ENCODE peak calls at places on chromosomes 16 and 17, in four cellular contexts. One of them, this sample, is unnamed.

GRCh38 chr16:10240854-10241613 is 58.8 kb upstream of the GRIN2A start:
- DNase-seq in WTC11: no peak
- DNase-seq in HepG2: no peak
- DNase-seq in K562: peak
- DNase-seq in this sample: no peak

GRCh38 chr16:24851700-24852099 is 5.9 kb downstream of the SLC5A11 start:
- DNase-seq in WTC11: no peak
- DNase-seq in K562: no peak
- DNase-seq in HepG2: no peak
- DNase-seq in this sample: no peak

GRCh38 chr17:83079766-83080616 is 582 bp downstream of the METRNL start:
- DNase-seq in WTC11: no peak
- DNase-seq in HepG2: no peak
- DNase-seq in K562: peak
- DNase-seq in this sample: peak

GRCh38 chr16:87684106-87684677 is 81.6 kb downstream of the KLHDC4 start:
- DNase-seq in HepG2: no peak
- DNase-seq in K562: no peak
- DNase-seq in WTC11: no peak
- DNase-seq in this sample: no peak

GRCh38 chr17:63335818-63336217 is 110.3 kb downstream of the CYB561 start:
- DNase-seq in K562: no peak
- DNase-seq in HepG2: no peak
- DNase-seq in WTC11: no peak
- DNase-seq in this sample: no peak

GRCh38 chr17:75783069-75783783 is 1.4 kb upstream of the UNK start:
- DNase-seq in K562: no peak
- DNase-seq in WTC11: no peak
- DNase-seq in HepG2: peak
- DNase-seq in this sample: no peak

GRCh38 chr17:42023524-42024349 is 3.8 kb downstream of the NKIRAS2 start:
- DNase-seq in HepG2: no peak
- DNase-seq in WTC11: no peak
- DNase-seq in K562: no peak
- DNase-seq in this sample: no peak

GRCh38 chr17:30812218-30813177 is 12.0 kb downstream of the CRLF3 start:
- DNase-seq in K562: no peak
- DNase-seq in HepG2: no peak
- DNase-seq in WTC11: no peak
- DNase-seq in this sample: no peak

GRCh38 chr16:83701494-83701893 is 106.3 kb upstream of the HSBP1 start:
- DNase-seq in K562: peak
- DNase-seq in HepG2: peak
- DNase-seq in WTC11: peak
- DNase-seq in this sample: peak

GRCh38 chr16:72787519-72788268 is 260.2 kb downstream of the ZFHX3 start:
- DNase-seq in K562: no peak
- DNase-seq in HepG2: no peak
- DNase-seq in WTC11: peak
- DNase-seq in this sample: no peak

GRCh38 chr17:73613947-73614655 is 30.1 kb downstream of the SDK2 start:
- DNase-seq in WTC11: no peak
- DNase-seq in K562: no peak
- DNase-seq in HepG2: no peak
- DNase-seq in this sample: no peak

GRCh38 chr17:37839196-37839978 is 84.8 kb upstream of the TBC1D3K start:
- DNase-seq in K562: no peak
- DNase-seq in HepG2: no peak
- DNase-seq in WTC11: no peak
- DNase-seq in this sample: no peak

GRCh38 chr16:78503501-78504110 is 404.2 kb downstream of the WWOX start:
- DNase-seq in WTC11: peak
- DNase-seq in K562: peak
- DNase-seq in HepG2: peak
- DNase-seq in this sample: peak

DNA sequence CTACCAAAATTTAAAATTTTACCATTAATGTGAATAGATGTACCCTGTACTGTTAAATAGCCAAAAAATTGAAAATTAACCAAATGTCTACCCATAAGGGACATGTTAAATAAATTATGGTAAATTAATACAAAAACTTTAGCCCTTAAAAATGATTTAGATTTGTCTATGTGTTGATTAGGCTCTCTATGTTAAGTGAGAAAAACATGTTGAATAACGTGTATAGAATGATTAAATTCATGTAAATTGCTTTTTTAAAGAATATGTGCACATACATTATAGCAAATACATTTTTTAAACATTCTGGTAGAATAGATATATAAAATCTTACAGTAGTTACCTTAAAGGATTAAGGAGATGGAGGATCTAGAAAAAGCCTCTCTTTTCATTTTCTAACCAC is 59.5 kb downstream of the BRIP1 start:
- DNase-seq in K562: no peak
- DNase-seq in WTC11: no peak
- DNase-seq in HepG2: no peak
- DNase-seq in this sample: no peak
- TF ChIP-seq ELF4 in K562: no peak
- TF ChIP-seq ELF4 in WTC11: no peak
- TF ChIP-seq ELF4 in HepG2: no peak
- TF ChIP-seq ELF4 in this sample: no peak

DNA sequence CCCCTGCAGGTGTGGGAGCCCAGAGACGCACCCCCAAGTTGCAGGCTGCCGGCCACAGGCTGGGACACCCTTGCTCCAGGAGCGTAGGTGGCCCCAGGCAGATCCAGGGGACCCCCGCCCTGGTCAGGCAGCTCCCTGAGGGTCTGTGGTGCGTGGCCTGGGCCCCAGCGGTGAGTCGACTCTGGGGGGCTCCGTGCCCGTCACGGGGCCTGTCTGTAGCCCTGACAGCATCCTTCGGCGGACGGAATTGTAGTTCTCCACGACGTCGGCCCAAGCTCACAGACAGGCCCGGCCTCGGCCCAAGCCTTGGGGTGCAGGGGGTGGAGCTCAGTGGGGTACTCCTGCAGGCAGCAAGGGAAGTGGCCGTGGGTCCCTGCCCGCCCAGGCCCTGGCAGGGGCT is 82.9 kb downstream of the LMF1 start:
- DNase-seq in HepG2: no peak
- DNase-seq in K562: no peak
- DNase-seq in WTC11: no peak
- DNase-seq in this sample: no peak
- TF ChIP-seq ELF4 in HepG2: no peak
- TF ChIP-seq ELF4 in K562: no peak
- TF ChIP-seq ELF4 in WTC11: no peak
- TF ChIP-seq ELF4 in this sample: no peak

DNA sequence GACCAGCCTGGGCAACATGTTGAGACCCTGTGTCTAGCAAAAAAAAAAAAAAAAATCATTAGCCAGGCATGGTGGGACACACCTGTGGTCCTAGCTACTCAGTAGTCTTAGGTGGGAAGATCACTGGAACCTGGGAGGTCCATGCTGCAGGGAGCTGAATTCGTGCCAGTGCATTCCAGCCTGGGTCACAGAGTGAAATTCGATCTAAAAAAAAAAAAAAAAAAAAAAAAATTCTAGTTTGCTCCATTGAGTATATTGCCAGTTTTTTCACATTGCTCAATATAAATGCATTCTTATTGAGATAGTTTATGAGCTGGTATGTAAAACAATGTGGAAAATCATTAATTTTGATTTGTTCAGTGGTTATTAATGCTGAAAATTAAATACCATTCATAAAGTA is 52.0 kb downstream of the ABHD15 start:
- DNase-seq in WTC11: no peak
- DNase-seq in K562: no peak
- DNase-seq in HepG2: no peak
- DNase-seq in this sample: no peak
- TF ChIP-seq ELF4 in WTC11: no peak
- TF ChIP-seq ELF4 in K562: no peak
- TF ChIP-seq ELF4 in HepG2: no peak
- TF ChIP-seq ELF4 in this sample: no peak

GRCh38 chr16:20902426-20902825 is 1.9 kb downstream of the LYRM1 start:
- DNase-seq in WTC11: no peak
- DNase-seq in HepG2: no peak
- DNase-seq in K562: no peak
- DNase-seq in this sample: no peak

GRCh38 chr16:20901068-20901440 is 483 bp downstream of the LYRM1 start:
- DNase-seq in WTC11: no peak
- DNase-seq in HepG2: no peak
- DNase-seq in K562: no peak
- DNase-seq in this sample: no peak

GRCh38 chr16:20903116-20903888 is 2.7 kb downstream of the LYRM1 start:
- DNase-seq in WTC11: no peak
- DNase-seq in K562: no peak
- DNase-seq in HepG2: no peak
- DNase-seq in this sample: no peak

GRCh38 chr16:20900299-20901067 is at the start of the genes DCUN1D3 and LYRM1:
- DNase-seq in WTC11: peak
- DNase-seq in K562: peak
- DNase-seq in HepG2: peak
- DNase-seq in this sample: peak

DNA sequence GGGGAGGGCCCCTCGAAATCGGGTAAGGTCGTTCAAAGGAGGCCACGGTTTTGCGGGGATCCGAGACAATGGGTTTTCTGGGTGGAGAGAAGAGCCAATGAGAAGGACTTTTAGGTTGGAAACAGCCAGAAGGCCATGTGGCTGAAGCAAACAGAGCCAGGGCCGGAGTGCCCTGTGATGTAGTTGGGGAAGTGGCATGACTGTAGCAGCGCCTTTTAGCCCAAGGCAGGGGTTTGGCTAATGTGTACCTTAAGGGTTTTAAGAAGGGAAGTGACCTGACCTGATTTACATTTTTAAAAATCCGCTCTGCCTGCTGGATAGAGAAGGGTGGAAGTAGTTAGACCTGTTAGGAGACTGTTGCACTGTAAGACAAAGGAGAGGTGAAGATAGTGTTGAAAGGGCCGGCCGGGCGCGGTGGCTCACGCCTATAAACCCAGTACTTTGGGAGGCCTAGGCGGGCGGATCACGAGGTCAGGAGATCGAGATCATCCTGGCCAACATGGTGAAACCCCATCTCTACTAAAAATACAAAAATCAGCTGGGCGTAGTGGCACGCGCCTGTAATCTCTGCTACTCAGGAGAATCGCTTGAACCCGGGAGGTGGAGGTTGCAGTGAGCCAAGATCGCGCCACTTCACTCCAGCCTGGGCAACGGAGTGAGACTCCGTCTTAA is 1.0 kb downstream of the LYRM1 start:
- DNase-seq in HepG2: peak
- DNase-seq in WTC11: peak
- DNase-seq in K562: no peak
- DNase-seq in this sample: peak
- TF ChIP-seq ELF4 in HepG2: no peak
- TF ChIP-seq ELF4 in WTC11: no peak
- TF ChIP-seq ELF4 in K562: no peak
- TF ChIP-seq ELF4 in this sample: no peak

GRCh38 chr16:22214402-22214801 is 8.3 kb downstream of the EEF2K start:
- DNase-seq in HepG2: no peak
- DNase-seq in K562: no peak
- DNase-seq in WTC11: no peak
- DNase-seq in this sample: no peak

GRCh38 chr16:22213801-22214200 is 7.7 kb downstream of the EEF2K start:
- DNase-seq in K562: no peak
- DNase-seq in WTC11: no peak
- DNase-seq in HepG2: no peak
- DNase-seq in this sample: no peak

GRCh38 chr16:22214893-22215292 is 8.8 kb downstream of the EEF2K start:
- DNase-seq in WTC11: no peak
- DNase-seq in HepG2: no peak
- DNase-seq in K562: no peak
- DNase-seq in this sample: no peak

GRCh38 chr16:22217890-22218730 is 12.0 kb downstream of the EEF2K start:
- DNase-seq in K562: peak
- DNase-seq in WTC11: no peak
- DNase-seq in HepG2: no peak
- DNase-seq in this sample: no peak

GRCh38 chr16:22216191-22216831 is 10.2 kb downstream of the EEF2K start:
- DNase-seq in K562: peak
- DNase-seq in WTC11: no peak
- DNase-seq in HepG2: no peak
- DNase-seq in this sample: no peak
- TF ChIP-seq ELF4 in K562: peak
- TF ChIP-seq ELF4 in WTC11: no peak
- TF ChIP-seq ELF4 in HepG2: no peak
- TF ChIP-seq ELF4 in this sample: no peak

GRCh38 chr17:28291780-28292330 is 27.1 kb upstream of the TMEM97 start:
- DNase-seq in K562: no peak
- DNase-seq in HepG2: no peak
- DNase-seq in WTC11: no peak
- DNase-seq in this sample: no peak
- TF ChIP-seq ELF4 in K562: no peak
- TF ChIP-seq ELF4 in HepG2: no peak
- TF ChIP-seq ELF4 in WTC11: no peak
- TF ChIP-seq ELF4 in this sample: no peak

GRCh38 chr16:50281391-50282009 is 15.1 kb downstream of the ADCY7 start:
- DNase-seq in HepG2: no peak
- DNase-seq in WTC11: no peak
- DNase-seq in K562: no peak
- DNase-seq in this sample: no peak
- TF ChIP-seq ELF4 in HepG2: no peak
- TF ChIP-seq ELF4 in WTC11: no peak
- TF ChIP-seq ELF4 in K562: no peak
- TF ChIP-seq ELF4 in this sample: no peak

DNA sequence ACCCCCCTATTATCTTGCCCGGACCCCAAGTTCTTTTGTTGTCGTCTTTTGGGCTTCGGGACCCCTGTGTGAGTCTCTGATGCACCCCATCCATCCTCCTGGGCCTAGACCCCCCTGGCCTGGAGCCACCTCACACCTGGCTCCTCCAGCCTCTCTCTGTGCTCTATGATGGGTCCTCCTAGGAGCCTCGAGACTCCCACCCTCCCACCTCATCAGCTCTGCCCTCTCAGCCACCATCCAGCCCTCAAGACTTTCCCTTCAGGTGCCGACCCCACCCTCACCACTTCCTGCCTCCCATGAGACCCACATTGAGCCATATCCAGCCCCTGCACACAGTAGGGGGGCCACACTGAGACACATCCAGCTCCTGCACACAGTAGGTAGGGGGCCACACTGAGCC is 8.7 kb upstream of the ATP2A3 start:
- DNase-seq in HepG2: no peak
- DNase-seq in WTC11: no peak
- DNase-seq in K562: no peak
- DNase-seq in this sample: no peak
- TF ChIP-seq ELF4 in HepG2: no peak
- TF ChIP-seq ELF4 in WTC11: no peak
- TF ChIP-seq ELF4 in K562: no peak
- TF ChIP-seq ELF4 in this sample: no peak